ENCODE peak calls at places on chromosome 1, in nine cellular contexts. V is activated T-cell treated with anti-CD3 and anti-CD28 coated beads, Interleukin-2, amount 50 U/mL, for 4 hours; B is stimulated activated CD8-positive, alpha-beta memory T cell treated with anti-CD3 and anti-CD28 coated beads, Interleukin-2, amount 100 ng/mL, for 48 hours; K is GM04504; D is caudate nucleus; Q is amniotic stem cell; Z is posterior vena cava; O is body of pancreas; X is activated CD4-positive, alpha-beta T cell treated with anti-CD3 and anti-CD28 coated beads for 48 hours. U is an unnamed sample.

GRCh38 chr1:211928993-211929637 is 98.6 kb upstream of the LPGAT1 start:
- DNase-seq in O (no peak), D (no peak), X (no peak), B (no peak), Q (no peak), K (no peak), Z (no peak), V (no peak), U (no peak)

GRCh38 chr1:226034482-226034881 is 28.0 kb upstream of the H3-3A start:
- DNase-seq in X (no peak), D (peak), Q (no peak), K (peak), O (peak), Z (peak), B (no peak), V (no peak), U (peak)

GRCh38 chr1:1246601-1247340 is at the start of gene C1QTNF12:
- DNase-seq in B (no peak), V (no peak), K (no peak), Z (no peak), X (no peak), Q (no peak), O (no peak), D (no peak), U (no peak)

GRCh38 chr1:230809205-230809990 is 58.9 kb downstream of the C1orf198 start:
- DNase-seq in Q (no peak), D (no peak), O (no peak), K (no peak), B (no peak), V (no peak), X (no peak), Z (no peak), U (no peak)

GRCh38 chr1:223667484-223668182 is 2.1 kb upstream of the CAPN8 start:
- DNase-seq in K (no peak), Z (no peak), O (no peak), X (no peak), Q (no peak), D (no peak), V (no peak), B (no peak), U (no peak)

GRCh38 chr1:59604191-59604590 is 210.6 kb upstream of the HOOK1 start:
- DNase-seq in D (no peak), Z (no peak), V (no peak), Q (no peak), K (no peak), X (no peak), B (no peak), O (no peak), U (no peak)

GRCh38 chr1:54237656-54238055 is 37.7 kb downstream of the MRPL37 start:
- DNase-seq in Z (no peak), K (no peak), D (no peak), O (no peak), X (no peak), B (no peak), V (no peak), Q (no peak), U (no peak)

GRCh38 chr1:159790237-159790917 is 9.6 kb downstream of the DUSP23 start:
- DNase-seq in X (no peak), O (no peak), D (no peak), K (no peak), Z (no peak), Q (no peak), V (no peak), B (no peak), U (no peak)

GRCh38 chr1:10958614-10959013 is 53.8 kb upstream of the TARDBP start:
- DNase-seq in B (no peak), O (peak), Q (no peak), D (no peak), K (no peak), X (no peak), Z (no peak), V (no peak), U (no peak)

GRCh38 chr1:215151841-215152240 is 69.3 kb downstream of the KCNK2 start:
- DNase-seq in X (no peak), D (no peak), B (no peak), K (no peak), Z (no peak), O (no peak), V (no peak), Q (no peak), U (no peak)

GRCh38 chr1:153260980-153261792 is 1.7 kb downstream of the LORICRIN start:
- DNase-seq in X (peak), D (no peak), O (peak), V (peak), Q (no peak), B (no peak), Z (peak), K (no peak), U (no peak)

GRCh38 chr1:2227341-2228156 is 570 bp upstream of the SKI start:
- DNase-seq in O (peak), D (peak), V (peak), B (peak), Z (peak), K (peak), Q (peak), X (peak), U (peak)

GRCh38 chr1:203302461-203302860 is 2.9 kb upstream of the BTG2 start:
- DNase-seq in Q (no peak), K (no peak), V (no peak), Z (peak), B (no peak), O (no peak), D (no peak), X (no peak), U (no peak)

GRCh38 chr1:44798481-44799365 is 1.5 kb upstream of the PLK3 start:
- DNase-seq in Z (peak), B (no peak), V (no peak), D (no peak), X (no peak), O (no peak), Q (no peak), K (no peak), U (no peak)

GRCh38 chr1:33271666-33272505 is 15.6 kb downstream of the ZNF362 start:
- DNase-seq in X (no peak), Z (no peak), Q (no peak), O (no peak), B (no peak), K (no peak), D (no peak), V (no peak), U (peak)

GRCh38 chr1:22262583-22262982 is 119.7 kb upstream of the WNT4 start:
- DNase-seq in Q (no peak), K (no peak), B (no peak), O (no peak), X (no peak), V (no peak), Z (no peak), D (no peak), U (no peak)

GRCh38 chr1:231376875-231377549 is 38.9 kb downstream of the SPRTN start:
- DNase-seq in Z (no peak), X (peak), B (no peak), K (no peak), O (no peak), V (no peak), D (no peak), Q (no peak), U (no peak)

U was measured in mesenteric fat pad.